ENCODE peak calls at places on chromosomes 6 and 20, in six cellular contexts. C is left cardiac atrium, B is GM23248, R is activated T-helper 1 cell treated with Interleukin-2 at 50 U/mL for 16 hours, T is T-cell, A is left lung. F is an unnamed sample.

GRCh38 chr6:75524322-75524972 is 30.8 kb upstream of the FILIP1 start:
- DNase-seq in C (no peak), B (peak), R (no peak), T (no peak), A (no peak), F (peak)

GRCh38 chr6:151240861-151241642 is 1.3 kb downstream of the AKAP12 start:
- DNase-seq in C (peak), B (peak), R (no peak), T (no peak), A (peak), F (no peak)

GRCh38 chr6:157896931-157897330 is 73.9 kb downstream of the SNX9 start:
- DNase-seq in C (no peak), B (no peak), R (no peak), T (no peak), A (no peak), F (no peak)

GRCh38 chr20:50765674-50766073 is 29.2 kb upstream of the BCAS4 start:
- DNase-seq in C (no peak), B (no peak), R (no peak), T (no peak), A (no peak), F (no peak)

GRCh38 chr6:129440691-129441090 is 269.3 kb downstream of the ARHGAP18 start:
- DNase-seq in C (no peak), B (no peak), R (no peak), T (no peak), A (no peak), F (no peak)

GRCh38 chr6:13762648-13763441 is 51.2 kb upstream of the RANBP9 start:
- DNase-seq in C (no peak), B (peak), R (no peak), T (no peak), A (peak), F (no peak)

GRCh38 chr20:3719046-3719445 is 6.6 kb upstream of the SIGLEC1 start:
- DNase-seq in C (no peak), B (no peak), R (no peak), T (no peak), A (no peak), F (no peak)

GRCh38 chr6:36730424-36731380 is 33.1 kb downstream of the RAB44 start:
- DNase-seq in C (no peak), B (no peak), R (no peak), T (no peak), A (no peak), F (no peak)

GRCh38 chr20:23132930-23133559 is 46.9 kb upstream of the CD93 start:
- DNase-seq in C (peak), B (no peak), R (no peak), T (no peak), A (peak), F (no peak)

GRCh38 chr20:667351-668034 is 8.1 kb downstream of the SCRT2 start:
- DNase-seq in C (peak), B (peak), R (peak), T (peak), A (peak), F (peak)

GRCh38 chr6:109053285-109053684 is 41.4 kb downstream of the SESN1 start:
- DNase-seq in C (no peak), B (no peak), R (no peak), T (no peak), A (no peak), F (no peak)

GRCh38 chr6:45795678-45796077 is 220.0 kb downstream of the CLIC5 start:
- DNase-seq in C (no peak), B (no peak), R (no peak), T (no peak), A (no peak), F (no peak)

GRCh38 chr6:169722362-169723199 is 1.7 kb downstream of the PHF10 start:
- DNase-seq in C (peak), B (peak), R (peak), T (peak), A (peak), F (peak)

GRCh38 chr6:88179692-88180091 is 13.5 kb upstream of the CNR1 start:
- DNase-seq in C (no peak), B (no peak), R (no peak), T (no peak), A (no peak), F (no peak)

GRCh38 chr20:62069741-62070216 is 4.1 kb upstream of the TAF4 start:
- DNase-seq in C (no peak), B (peak), R (no peak), T (no peak), A (no peak), F (peak)

GRCh38 chr6:143187173-143187908 is 126.7 kb downstream of the AIG1 start:
- DNase-seq in C (peak), B (peak), R (no peak), T (no peak), A (no peak), F (no peak)

GRCh38 chr6:107576852-107577251 is 86.9 kb downstream of the SOBP start:
- DNase-seq in C (no peak), B (peak), R (no peak), T (no peak), A (no peak), F (no peak)

GRCh38 chr6:167670938-167671338 is 155.8 kb upstream of the AFDN start:
- DNase-seq in C (no peak), B (no peak), R (no peak), T (no peak), A (no peak), F (no peak)

GRCh38 chr6:56335733-56336132 is 88.4 kb upstream of the COL21A1 start:
- DNase-seq in C (no peak), B (peak), R (no peak), T (no peak), A (no peak), F (no peak)